ENCODE peak calls at places on chromosomes 1 and 21, in nine cellular contexts. G is Caco-2, F is lower lobe of right lung, R is pancreas, A is GM23338, B is IMR-90, D is RWPE2, Z is AG04450, E is cardiac muscle cell. T is an unnamed sample.
A peak's percentile ranks its signal among the peaks of the same experiment; 100 is the strongest.

GRCh38 chr1:200642481-200642880 is 21.9 kb upstream of the KIF14 start:
- DNase-seq in G (no peak), F (no peak), R (no peak), A (no peak), B (no peak), D (no peak), Z (no peak), E (peak; percentile 33), T (no peak)

GRCh38 chr1:27602510-27603319 is 1.2 kb downstream of the AHDC1 start:
- DNase-seq in G (peak; percentile 39), F (peak; percentile 69), R (peak; percentile 86), A (peak; percentile 88), B (peak; percentile 31), D (no peak), Z (no peak), E (no peak), T (peak; percentile 72)

GRCh38 chr1:192153276-192153675 is 5.0 kb upstream of the RGS18 start:
- DNase-seq in G (no peak), F (no peak), R (no peak), A (no peak), B (peak; percentile 83), D (no peak), Z (no peak), E (peak; percentile 36), T (no peak)

GRCh38 chr21:32597205-32597604 is 11.9 kb upstream of the TCP10L start:
- DNase-seq in G (no peak), F (no peak), R (no peak), A (no peak), B (peak; percentile 95), D (no peak), Z (peak; percentile 47), E (peak; percentile 70), T (no peak)

GRCh38 chr1:19468397-19468956 is 16.9 kb downstream of the CAPZB start:
- DNase-seq in G (peak; percentile 36), F (peak; percentile 75), R (no peak), A (no peak), B (no peak), D (peak; percentile 75), Z (no peak), E (no peak), T (peak; percentile 93)

GRCh38 chr1:25727819-25728286 is 72.1 kb upstream of the SELENON start:
- DNase-seq in G (no peak), F (no peak), R (peak; percentile 83), A (peak; percentile 34), B (peak; percentile 28), D (no peak), Z (no peak), E (peak; percentile 81), T (peak; percentile 61)

GRCh38 chr1:16122361-16122881 is 33.4 kb downstream of the EPHA2 start:
- DNase-seq in G (no peak), F (peak; percentile 45), R (no peak), A (no peak), B (peak; percentile 44), D (peak; percentile 70), Z (no peak), E (peak; percentile 51), T (no peak)

GRCh38 chr1:25620701-25621350 is 4.2 kb downstream of the MAN1C1 start:
- DNase-seq in G (no peak), F (no peak), R (no peak), A (no peak), B (no peak), D (no peak), Z (no peak), E (no peak), T (no peak)

GRCh38 chr1:161082483-161082882 is 6.9 kb downstream of the NECTIN4 start:
- DNase-seq in G (no peak), F (no peak), R (no peak), A (no peak), B (no peak), D (no peak), Z (no peak), E (no peak), T (no peak)

GRCh38 chr1:32256473-32257226 is 5.6 kb downstream of the LCK start:
- DNase-seq in G (no peak), F (no peak), R (no peak), A (no peak), B (no peak), D (no peak), Z (no peak), E (no peak), T (no peak)

GRCh38 chr1:219761208-219761860 is 148.4 kb upstream of the ZC3H11B start:
- DNase-seq in G (no peak), F (no peak), R (no peak), A (no peak), B (no peak), D (no peak), Z (no peak), E (no peak), T (no peak)

GRCh38 chr1:151455231-151455630 is 4.1 kb downstream of the POGZ start:
- DNase-seq in G (no peak), F (no peak), R (no peak), A (no peak), B (no peak), D (no peak), Z (no peak), E (no peak), T (no peak)

GRCh38 chr1:24124980-24125379 is 13.0 kb upstream of the MYOM3 start:
- DNase-seq in G (no peak), F (no peak), R (no peak), A (no peak), B (no peak), D (no peak), Z (no peak), E (no peak), T (no peak)

GRCh38 chr1:32454726-32455125 is 10.1 kb upstream of the ZBTB8B start:
- DNase-seq in G (no peak), F (no peak), R (no peak), A (no peak), B (no peak), D (no peak), Z (no peak), E (peak; percentile 53), T (no peak)

GRCh38 chr1:94275116-94275515 is 37.7 kb upstream of the ARHGAP29 start:
- DNase-seq in G (no peak), F (no peak), R (no peak), A (no peak), B (no peak), D (no peak), Z (no peak), E (no peak), T (no peak)

GRCh38 chr1:48198970-48199369 is 23.5 kb upstream of the SLC5A9 start:
- DNase-seq in G (no peak), F (no peak), R (no peak), A (no peak), B (no peak), D (no peak), Z (no peak), E (no peak), T (no peak)

GRCh38 chr1:234310460-234310817 is 62.8 kb upstream of the COA6 start:
- DNase-seq in G (no peak), F (no peak), R (no peak), A (no peak), B (no peak), D (no peak), Z (no peak), E (no peak), T (no peak)

GRCh38 chr1:234309243-234309597 is 64.0 kb upstream of the COA6 start:
- DNase-seq in G (no peak), F (no peak), R (no peak), A (no peak), B (no peak), D (no peak), Z (no peak), E (no peak), T (no peak)

GRCh38 chr1:234309598-234310459 is 63.4 kb upstream of the COA6 start:
- DNase-seq in G (peak; percentile 70), F (peak; percentile 78), R (peak; percentile 79), A (peak; percentile 88), B (peak; percentile 46), D (no peak), Z (no peak), E (peak; percentile 63), T (peak; percentile 69)

GRCh38 chr1:234313171-234313570 is 60.1 kb upstream of the COA6 start:
- DNase-seq in G (no peak), F (no peak), R (no peak), A (no peak), B (no peak), D (no peak), Z (no peak), E (no peak), T (no peak)

DNA sequence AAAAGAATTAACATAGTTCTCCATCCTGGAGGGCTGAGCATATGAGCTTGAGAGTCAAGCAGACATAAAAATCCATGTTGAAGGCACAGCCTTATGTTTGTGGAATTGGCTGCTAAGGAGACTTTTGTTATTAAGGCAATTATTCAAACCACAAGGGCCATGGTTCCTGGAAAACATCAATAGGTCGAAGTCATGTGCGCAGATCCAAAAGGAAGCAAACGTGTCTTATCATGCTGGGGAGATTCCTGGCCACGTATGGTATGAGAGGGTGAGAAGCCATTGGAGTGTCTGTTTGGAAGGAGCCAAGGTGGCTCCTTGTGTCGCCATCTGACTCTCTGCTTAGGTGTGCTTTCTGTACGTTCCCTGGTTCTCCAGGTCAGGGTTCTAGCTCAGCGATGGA is 61.8 kb upstream of the COA6 start:
- DNase-seq in G (no peak), F (no peak), R (no peak), A (no peak), B (no peak), D (no peak), Z (no peak), E (no peak), T (no peak)
- H3K27me3 ChIP-seq in G (no peaks in the 10 kb centered on the region), F (no peaks in the 10 kb centered on the region), R (no peaks in the 10 kb centered on the region), A (no peaks in the 10 kb centered on the region), B (peaks cover 2% of the 10 kb centered on the region), D (no peaks in the 10 kb centered on the region), Z (no peaks in the 10 kb centered on the region), E (no peaks in the 10 kb centered on the region), T (no peaks in the 10 kb centered on the region)

DNA sequence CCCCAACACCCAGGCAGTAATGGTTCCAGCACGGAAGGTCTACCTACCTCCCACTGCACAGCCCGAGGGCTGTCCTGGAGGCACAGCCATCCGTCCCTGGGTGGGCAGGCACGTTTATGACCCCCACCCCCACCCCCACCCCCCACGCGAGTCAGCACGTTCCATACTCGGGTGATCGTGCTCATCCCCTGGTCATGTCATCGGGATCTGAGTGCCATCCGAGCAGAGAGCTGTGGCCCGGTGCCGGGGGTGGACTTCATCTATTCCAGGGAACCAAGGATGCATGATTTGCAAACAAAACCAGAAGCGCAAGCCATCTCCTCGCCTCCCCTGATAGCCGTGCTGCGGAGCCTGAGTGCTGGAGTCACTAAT is 1.1 kb downstream of the TSPEAR start:
- DNase-seq in G (no peak), F (no peak), R (no peak), A (peak; percentile 40), B (no peak), D (no peak), Z (no peak), E (no peak), T (no peak)
- H3K27me3 ChIP-seq in G (no peaks in the 10 kb centered on the region), F (peaks cover 91% of the 10 kb centered on the region), R (peaks cover 8% of the 10 kb centered on the region), A (peaks cover 94% of the 10 kb centered on the region), B (peaks cover 82% of the 10 kb centered on the region), D (peaks cover 86% of the 10 kb centered on the region), Z (peaks cover 84% of the 10 kb centered on the region), E (peaks cover 100% of the 10 kb centered on the region), T (peaks cover 96% of the 10 kb centered on the region)

GRCh38 chr1:100268202-100268601 is 2.2 kb downstream of the RTCA start:
- DNase-seq in G (peak; percentile 35), F (no peak), R (no peak), A (no peak), B (no peak), D (no peak), Z (no peak), E (no peak), T (no peak)
- H3K27me3 ChIP-seq in G (no peaks in the 10 kb centered on the region), F (no peaks in the 10 kb centered on the region), R (no peaks in the 10 kb centered on the region), A (no peaks in the 10 kb centered on the region), B (no peaks in the 10 kb centered on the region), D (no peaks in the 10 kb centered on the region), Z (no peaks in the 10 kb centered on the region), E (no peaks in the 10 kb centered on the region), T (no peaks in the 10 kb centered on the region)

GRCh38 chr1:36706416-36706815 is 223.7 kb upstream of the CSF3R start:
- DNase-seq in G (no peak), F (no peak), R (no peak), A (no peak), B (no peak), D (no peak), Z (no peak), E (no peak), T (no peak)
- H3K27me3 ChIP-seq in G (no peaks in the 10 kb centered on the region), F (peaks cover 27% of the 10 kb centered on the region), R (no peaks in the 10 kb centered on the region), A (no peaks in the 10 kb centered on the region), B (peaks cover under 1% of the 10 kb centered on the region), D (peaks cover 43% of the 10 kb centered on the region), Z (peaks cover 3% of the 10 kb centered on the region), E (no peaks in the 10 kb centered on the region), T (peaks cover 44% of the 10 kb centered on the region)

T was measured in transverse colon.